ENCODE peak calls at places on chromosome 12, in five cellular contexts. G is adrenal gland, A is colonic mucosa, R is spleen, T is ovary. B is an unnamed sample.
A peak's percentile ranks its signal among the peaks of the same experiment; 100 is the strongest.

GRCh38 chr12:110796952-110797351 is 49.8 kb upstream of the CCDC63 start:
- DNase-seq in G (no peak), A (no peak), R (no peak), T (no peak), B (no peak)

GRCh38 chr12:94326727-94327126 is 132.9 kb downstream of the CEP83 start:
- DNase-seq in G (no peak), A (no peak), R (no peak), T (no peak), B (peak; percentile 73)

GRCh38 chr12:2092354-2092753 is 39.6 kb downstream of the CACNA1C start:
- DNase-seq in G (no peak), A (no peak), R (no peak), T (no peak), B (no peak)

GRCh38 chr12:96189781-96190180 is 4.4 kb upstream of the ELK3 start:
- DNase-seq in G (no peak), A (no peak), R (no peak), T (no peak), B (no peak)

GRCh38 chr12:124640096-124640495 is 72.7 kb upstream of the NCOR2 start:
- DNase-seq in G (no peak), A (no peak), R (no peak), T (no peak), B (peak; percentile 45)

GRCh38 chr12:59619461-59620240 is 23.8 kb downstream of the SLC16A7 start:
- DNase-seq in G (no peak), A (no peak), R (no peak), T (no peak), B (no peak)

GRCh38 chr12:68292157-68292940 is 38.9 kb upstream of the IL22 start:
- DNase-seq in G (no peak), A (no peak), R (no peak), T (no peak), B (no peak)

GRCh38 chr12:131473721-131474709 is 236.9 kb upstream of the SFSWAP start:
- DNase-seq in G (no peak), A (no peak), R (peak; percentile 39), T (no peak), B (no peak)

GRCh38 chr12:15754233-15754632 is 35.0 kb downstream of the EPS8 start:
- DNase-seq in G (no peak), A (no peak), R (no peak), T (no peak), B (peak; percentile 51)

GRCh38 chr12:2297658-2298057 is 244.9 kb downstream of the CACNA1C start:
- DNase-seq in G (no peak), A (no peak), R (no peak), T (no peak), B (no peak)

GRCh38 chr12:25583545-25583944 is 30.5 kb upstream of the LMNTD1 start:
- DNase-seq in G (peak; percentile 76), A (no peak), R (no peak), T (no peak), B (no peak)

GRCh38 chr12:6201199-6201608 is 1.0 kb downstream of the CD9 start:
- DNase-seq in G (peak; percentile 62), A (peak; percentile 85), R (no peak), T (no peak), B (no peak)
- TF ChIP-seq CTCF in G (peak; percentile 16), A (no peak), R (no peak), T (no peak), B (no peak)

GRCh38 chr12:69874606-69875005 is 49.6 kb downstream of the MYRFL start:
- DNase-seq in G (no peak), A (no peak), R (no peak), T (no peak), B (no peak)
- H3K4me3 ChIP-seq in G (no peak overlapping the region), A (no peak overlapping the region), R (no peak overlapping the region), T (no peak overlapping the region), B (no peak overlapping the region)

GRCh38 chr12:82517027-82517426 is 158.7 kb downstream of the METTL25 start:
- DNase-seq in G (no peak), A (no peak), R (no peak), T (no peak), B (no peak)
- TF ChIP-seq CTCF in G (peak; percentile 11), A (peak; percentile 37), R (no peak), T (no peak), B (peak; percentile 46)

GRCh38 chr12:34298971-34299801 is 276.9 kb downstream of the ALG10 start:
- DNase-seq in G (no peak), A (no peak), R (peak; percentile 51), T (no peak), B (no peak)

GRCh38 chr12:34298176-34298970 is 276.1 kb downstream of the ALG10 start:
- DNase-seq in G (no peak), A (no peak), R (peak; percentile 30), T (no peak), B (no peak)

GRCh38 chr12:34301251-34302130 is 279.2 kb downstream of the ALG10 start:
- DNase-seq in G (no peak), A (no peak), R (peak; percentile 51), T (no peak), B (no peak)

GRCh38 chr12:34300376-34301250 is 278.3 kb downstream of the ALG10 start:
- DNase-seq in G (no peak), A (no peak), R (peak; percentile 58), T (no peak), B (no peak)

GRCh38 chr12:34299802-34300193 is 277.5 kb downstream of the ALG10 start:
- DNase-seq in G (no peak), A (no peak), R (peak; percentile 16), T (no peak), B (no peak)
- H3K4me3 ChIP-seq in G (no peak overlapping the region), A (no peak overlapping the region), R (no peak overlapping the region), T (no peak overlapping the region), B (no peak overlapping the region)

DNA sequence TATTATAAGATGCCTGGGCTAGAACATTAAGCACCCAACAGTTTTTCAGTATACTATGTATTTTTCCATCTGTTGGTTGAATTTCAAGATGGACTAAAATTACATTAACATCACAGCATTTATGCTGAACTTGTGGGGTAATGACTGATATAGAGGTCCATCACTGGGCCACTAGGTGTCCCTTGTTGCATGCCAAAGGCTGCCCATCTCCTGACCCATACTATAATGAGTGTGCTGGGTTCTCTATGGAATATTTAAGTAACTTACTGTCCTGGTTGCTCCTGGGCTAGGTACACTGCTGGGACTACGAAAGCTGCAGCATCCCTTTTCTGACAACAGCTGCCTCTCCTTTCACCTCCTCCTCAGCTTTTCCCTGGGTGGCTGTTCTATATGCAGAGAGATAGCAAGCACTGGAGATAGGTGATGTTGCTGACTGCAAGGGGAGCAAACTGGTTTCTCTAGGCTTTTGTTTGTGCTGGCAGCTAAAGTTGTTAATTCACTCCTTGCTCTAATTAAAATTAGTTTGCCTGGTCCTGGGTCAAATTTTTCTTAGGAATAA is 138.6 kb upstream of the TRHDE start:
- DNase-seq in G (no peak), A (no peak), R (no peak), T (no peak), B (no peak)
- TF ChIP-seq CTCF in G (no peak), A (no peak), R (no peak), T (no peak), B (no peak)

DNA sequence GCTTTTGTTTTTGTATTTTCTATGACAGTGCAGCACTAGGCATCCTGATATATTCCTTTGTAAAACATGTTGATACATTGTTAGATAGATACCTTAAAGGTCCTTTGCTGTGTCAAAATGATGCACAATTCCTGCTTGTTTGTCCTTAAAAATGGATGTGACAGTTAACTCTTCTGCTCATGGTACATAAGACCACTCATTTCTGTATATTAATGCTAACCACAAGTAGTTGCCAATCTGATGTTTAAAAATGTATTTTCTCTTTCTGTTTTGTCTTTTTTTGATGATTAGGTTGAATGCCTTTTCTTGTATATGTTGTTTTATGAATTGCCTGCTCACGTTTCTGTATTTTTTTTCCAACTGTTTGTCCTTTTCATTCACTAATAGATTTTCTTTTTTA is 35.1 kb downstream of the ATF7IP start:
- DNase-seq in G (no peak), A (no peak), R (no peak), T (no peak), B (no peak)
- H3K4me3 ChIP-seq in G (no peak overlapping the region), A (no peak overlapping the region), R (no peak overlapping the region), T (no peak overlapping the region), B (no peak overlapping the region)

GRCh38 chr12:116274552-116275375 is 2.7 kb downstream of the MED13L start:
- DNase-seq in G (no peak), A (no peak), R (no peak), T (no peak), B (no peak)
- TF ChIP-seq CTCF in G (no peak), A (no peak), R (no peak), T (no peak), B (no peak)

DNA sequence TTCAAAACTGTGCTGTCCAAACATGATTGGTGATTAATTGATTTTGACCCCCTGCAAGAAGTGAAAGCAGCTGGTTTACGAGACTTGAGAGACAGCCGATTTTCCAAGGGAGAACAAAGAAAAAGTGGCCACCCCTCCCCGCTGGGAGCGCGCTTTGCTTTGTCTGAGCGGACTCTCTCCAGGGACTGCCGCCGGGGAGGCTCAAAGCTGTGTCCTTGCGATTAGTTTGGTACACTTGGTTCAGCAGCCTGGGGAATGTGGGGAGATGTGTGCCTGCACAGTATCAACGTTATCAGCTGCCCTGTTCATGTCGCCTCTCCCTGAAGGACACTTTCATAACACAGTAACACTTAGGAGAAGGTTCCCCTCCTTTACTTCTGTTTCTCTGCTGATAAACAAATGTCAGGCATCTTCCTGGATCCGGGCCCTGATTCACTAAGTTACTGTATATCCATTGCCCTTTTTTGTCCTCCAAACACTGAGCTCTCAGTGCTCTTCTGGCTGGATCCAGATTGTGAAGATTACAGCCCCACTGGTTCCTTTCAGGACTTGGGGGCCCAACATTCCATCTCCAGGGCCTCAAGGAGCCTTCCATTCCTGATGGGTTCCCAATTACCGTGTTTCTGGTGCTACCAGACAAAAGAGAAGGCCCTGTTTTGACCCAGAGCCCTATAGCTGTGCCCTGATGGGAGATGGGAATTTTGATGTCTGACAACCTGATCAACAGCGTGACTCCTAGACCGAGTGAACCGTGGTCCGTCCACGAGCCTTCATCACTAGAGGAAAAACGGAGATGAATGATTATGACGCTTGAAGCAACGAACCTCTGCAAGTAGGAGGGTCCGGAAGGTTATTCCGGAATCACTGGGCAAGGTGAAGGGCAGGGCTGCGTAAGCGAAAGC is 31.7 kb upstream of the TUBA1C start:
- DNase-seq in G (peak; percentile 86), A (peak; percentile 33), R (peak; percentile 82), T (peak; percentile 62), B (peak; percentile 61)
- H3K4me3 ChIP-seq in G (peak overlapping the region; percentile 21), A (no peak overlapping the region), R (peak overlapping the region; percentile 61), T (no peak overlapping the region), B (peak overlapping the region; percentile 8)

B was measured in astrocyte of the spinal cord.